ENCODE peak calls at places on chromosomes 6 and 20, in seven cellular contexts. One of them, this sample, is unnamed.
A peak's percentile ranks its signal among the peaks of the same experiment; 100 is the strongest.

GRCh38 chr6:88616380-88616779 is 347.0 kb downstream of the RNGTT start:
- DNase-seq in stimulated activated CD4-positive, alpha-beta T cell treated with anti-CD3 and anti-CD28 coated beads, Interleukin-2, amount 100 ng/mL, for 48 hours: no peak
- DNase-seq in activated naive CD4-positive, alpha-beta T cell treated with anti-CD3 and anti-CD28 coated beads for 36 hours: no peak
- DNase-seq in foreskin fibroblast: no peak
- DNase-seq in A172: no peak
- DNase-seq in left colon: no peak
- DNase-seq in NCI-H1417 treated with DMSO at 0.1 percent for 48 hours: no peak
- DNase-seq in this sample: no peak

GRCh38 chr6:133778414-133778813 is 110.5 kb upstream of the TCF21 start:
- DNase-seq in A172: peak; percentile 30
- DNase-seq in left colon: no peak
- DNase-seq in NCI-H1417 treated with DMSO at 0.1 percent for 48 hours: no peak
- DNase-seq in activated naive CD4-positive, alpha-beta T cell treated with anti-CD3 and anti-CD28 coated beads for 36 hours: no peak
- DNase-seq in stimulated activated CD4-positive, alpha-beta T cell treated with anti-CD3 and anti-CD28 coated beads, Interleukin-2, amount 100 ng/mL, for 48 hours: no peak
- DNase-seq in foreskin fibroblast: peak; percentile 87
- DNase-seq in this sample: no peak

GRCh38 chr6:161660666-161661571 is 387.1 kb upstream of the AGPAT4 start:
- DNase-seq in activated naive CD4-positive, alpha-beta T cell treated with anti-CD3 and anti-CD28 coated beads for 36 hours: no peak
- DNase-seq in A172: no peak
- DNase-seq in foreskin fibroblast: no peak
- DNase-seq in NCI-H1417 treated with DMSO at 0.1 percent for 48 hours: no peak
- DNase-seq in left colon: no peak
- DNase-seq in stimulated activated CD4-positive, alpha-beta T cell treated with anti-CD3 and anti-CD28 coated beads, Interleukin-2, amount 100 ng/mL, for 48 hours: no peak
- DNase-seq in this sample: peak; percentile 11

GRCh38 chr6:138101946-138102731 is 5.1 kb downstream of the PERP start:
- DNase-seq in foreskin fibroblast: no peak
- DNase-seq in A172: no peak
- DNase-seq in stimulated activated CD4-positive, alpha-beta T cell treated with anti-CD3 and anti-CD28 coated beads, Interleukin-2, amount 100 ng/mL, for 48 hours: no peak
- DNase-seq in NCI-H1417 treated with DMSO at 0.1 percent for 48 hours: no peak
- DNase-seq in left colon: no peak
- DNase-seq in activated naive CD4-positive, alpha-beta T cell treated with anti-CD3 and anti-CD28 coated beads for 36 hours: no peak
- DNase-seq in this sample: no peak

GRCh38 chr20:19737025-19737424 is 21.0 kb upstream of the RIN2 start:
- DNase-seq in A172: peak; percentile 28
- DNase-seq in foreskin fibroblast: peak; percentile 63
- DNase-seq in left colon: no peak
- DNase-seq in stimulated activated CD4-positive, alpha-beta T cell treated with anti-CD3 and anti-CD28 coated beads, Interleukin-2, amount 100 ng/mL, for 48 hours: no peak
- DNase-seq in NCI-H1417 treated with DMSO at 0.1 percent for 48 hours: no peak
- DNase-seq in activated naive CD4-positive, alpha-beta T cell treated with anti-CD3 and anti-CD28 coated beads for 36 hours: peak; percentile 42
- DNase-seq in this sample: no peak

GRCh38 chr20:5835234-5835845 is 85.1 kb downstream of the SHLD1 start:
- DNase-seq in A172: peak; percentile 49
- DNase-seq in left colon: no peak
- DNase-seq in stimulated activated CD4-positive, alpha-beta T cell treated with anti-CD3 and anti-CD28 coated beads, Interleukin-2, amount 100 ng/mL, for 48 hours: no peak
- DNase-seq in NCI-H1417 treated with DMSO at 0.1 percent for 48 hours: no peak
- DNase-seq in activated naive CD4-positive, alpha-beta T cell treated with anti-CD3 and anti-CD28 coated beads for 36 hours: peak; percentile 29
- DNase-seq in foreskin fibroblast: peak; percentile 51
- DNase-seq in this sample: peak; percentile 90

GRCh38 chr6:92687278-92687677 is 732.1 kb downstream of the EPHA7 start:
- DNase-seq in stimulated activated CD4-positive, alpha-beta T cell treated with anti-CD3 and anti-CD28 coated beads, Interleukin-2, amount 100 ng/mL, for 48 hours: no peak
- DNase-seq in left colon: no peak
- DNase-seq in foreskin fibroblast: no peak
- DNase-seq in activated naive CD4-positive, alpha-beta T cell treated with anti-CD3 and anti-CD28 coated beads for 36 hours: no peak
- DNase-seq in NCI-H1417 treated with DMSO at 0.1 percent for 48 hours: no peak
- DNase-seq in A172: no peak
- DNase-seq in this sample: no peak

GRCh38 chr20:16560661-16561060 is 12.6 kb downstream of the KIF16B start:
- DNase-seq in NCI-H1417 treated with DMSO at 0.1 percent for 48 hours: no peak
- DNase-seq in A172: no peak
- DNase-seq in stimulated activated CD4-positive, alpha-beta T cell treated with anti-CD3 and anti-CD28 coated beads, Interleukin-2, amount 100 ng/mL, for 48 hours: no peak
- DNase-seq in left colon: no peak
- DNase-seq in foreskin fibroblast: no peak
- DNase-seq in activated naive CD4-positive, alpha-beta T cell treated with anti-CD3 and anti-CD28 coated beads for 36 hours: no peak
- DNase-seq in this sample: no peak

GRCh38 chr20:23200914-23201313 is 114.8 kb upstream of the CD93 start:
- DNase-seq in left colon: peak; percentile 48
- DNase-seq in A172: peak; percentile 29
- DNase-seq in foreskin fibroblast: no peak
- DNase-seq in NCI-H1417 treated with DMSO at 0.1 percent for 48 hours: no peak
- DNase-seq in stimulated activated CD4-positive, alpha-beta T cell treated with anti-CD3 and anti-CD28 coated beads, Interleukin-2, amount 100 ng/mL, for 48 hours: no peak
- DNase-seq in activated naive CD4-positive, alpha-beta T cell treated with anti-CD3 and anti-CD28 coated beads for 36 hours: peak; percentile 11
- DNase-seq in this sample: no peak

GRCh38 chr6:119541132-119541905 is 191.8 kb upstream of the MAN1A1 start:
- DNase-seq in stimulated activated CD4-positive, alpha-beta T cell treated with anti-CD3 and anti-CD28 coated beads, Interleukin-2, amount 100 ng/mL, for 48 hours: no peak
- DNase-seq in NCI-H1417 treated with DMSO at 0.1 percent for 48 hours: no peak
- DNase-seq in left colon: no peak
- DNase-seq in foreskin fibroblast: peak; percentile 96
- DNase-seq in activated naive CD4-positive, alpha-beta T cell treated with anti-CD3 and anti-CD28 coated beads for 36 hours: no peak
- DNase-seq in A172: peak; percentile 90
- DNase-seq in this sample: peak; percentile 64

GRCh38 chr20:25178563-25179438 is 16.7 kb upstream of the ENTPD6 start:
- DNase-seq in A172: peak; percentile 92
- DNase-seq in foreskin fibroblast: peak; percentile 92
- DNase-seq in activated naive CD4-positive, alpha-beta T cell treated with anti-CD3 and anti-CD28 coated beads for 36 hours: peak; percentile 38
- DNase-seq in stimulated activated CD4-positive, alpha-beta T cell treated with anti-CD3 and anti-CD28 coated beads, Interleukin-2, amount 100 ng/mL, for 48 hours: no peak
- DNase-seq in left colon: no peak
- DNase-seq in NCI-H1417 treated with DMSO at 0.1 percent for 48 hours: peak; percentile 5
- DNase-seq in this sample: peak; percentile 95

GRCh38 chr6:25054469-25054868 is 118.7 kb upstream of the RIPOR2 start:
- DNase-seq in foreskin fibroblast: peak; percentile 60
- DNase-seq in stimulated activated CD4-positive, alpha-beta T cell treated with anti-CD3 and anti-CD28 coated beads, Interleukin-2, amount 100 ng/mL, for 48 hours: no peak
- DNase-seq in activated naive CD4-positive, alpha-beta T cell treated with anti-CD3 and anti-CD28 coated beads for 36 hours: no peak
- DNase-seq in NCI-H1417 treated with DMSO at 0.1 percent for 48 hours: no peak
- DNase-seq in left colon: no peak
- DNase-seq in A172: peak; percentile 57
- DNase-seq in this sample: peak; percentile 79

GRCh38 chr6:96089173-96089572 is 73.4 kb downstream of the FUT9 start:
- DNase-seq in NCI-H1417 treated with DMSO at 0.1 percent for 48 hours: no peak
- DNase-seq in stimulated activated CD4-positive, alpha-beta T cell treated with anti-CD3 and anti-CD28 coated beads, Interleukin-2, amount 100 ng/mL, for 48 hours: no peak
- DNase-seq in foreskin fibroblast: no peak
- DNase-seq in activated naive CD4-positive, alpha-beta T cell treated with anti-CD3 and anti-CD28 coated beads for 36 hours: no peak
- DNase-seq in A172: no peak
- DNase-seq in left colon: no peak
- DNase-seq in this sample: no peak

GRCh38 chr6:137704802-137705165 is 162.3 kb upstream of the TNFAIP3 start:
- DNase-seq in foreskin fibroblast: no peak
- DNase-seq in NCI-H1417 treated with DMSO at 0.1 percent for 48 hours: no peak
- DNase-seq in activated naive CD4-positive, alpha-beta T cell treated with anti-CD3 and anti-CD28 coated beads for 36 hours: no peak
- DNase-seq in left colon: no peak
- DNase-seq in stimulated activated CD4-positive, alpha-beta T cell treated with anti-CD3 and anti-CD28 coated beads, Interleukin-2, amount 100 ng/mL, for 48 hours: no peak
- DNase-seq in A172: no peak
- DNase-seq in this sample: no peak

GRCh38 chr6:63926258-63926657 is 290.7 kb downstream of the PHF3 start:
- DNase-seq in NCI-H1417 treated with DMSO at 0.1 percent for 48 hours: no peak
- DNase-seq in A172: no peak
- DNase-seq in left colon: no peak
- DNase-seq in stimulated activated CD4-positive, alpha-beta T cell treated with anti-CD3 and anti-CD28 coated beads, Interleukin-2, amount 100 ng/mL, for 48 hours: no peak
- DNase-seq in foreskin fibroblast: no peak
- DNase-seq in activated naive CD4-positive, alpha-beta T cell treated with anti-CD3 and anti-CD28 coated beads for 36 hours: no peak
- DNase-seq in this sample: no peak

GRCh38 chr6:141212296-141212695 is 920.4 kb upstream of the GJE1 start:
- DNase-seq in foreskin fibroblast: no peak
- DNase-seq in activated naive CD4-positive, alpha-beta T cell treated with anti-CD3 and anti-CD28 coated beads for 36 hours: no peak
- DNase-seq in left colon: no peak
- DNase-seq in A172: peak; percentile 31
- DNase-seq in NCI-H1417 treated with DMSO at 0.1 percent for 48 hours: no peak
- DNase-seq in stimulated activated CD4-positive, alpha-beta T cell treated with anti-CD3 and anti-CD28 coated beads, Interleukin-2, amount 100 ng/mL, for 48 hours: no peak
- DNase-seq in this sample: no peak

GRCh38 chr20:10478205-10478604 is 43.1 kb downstream of the SLX4IP start:
- DNase-seq in stimulated activated CD4-positive, alpha-beta T cell treated with anti-CD3 and anti-CD28 coated beads, Interleukin-2, amount 100 ng/mL, for 48 hours: no peak
- DNase-seq in left colon: no peak
- DNase-seq in NCI-H1417 treated with DMSO at 0.1 percent for 48 hours: no peak
- DNase-seq in foreskin fibroblast: no peak
- DNase-seq in activated naive CD4-positive, alpha-beta T cell treated with anti-CD3 and anti-CD28 coated beads for 36 hours: no peak
- DNase-seq in A172: no peak
- DNase-seq in this sample: no peak

GRCh38 chr20:48723308-48724264 is 104.2 kb downstream of the PREX1 start:
- DNase-seq in NCI-H1417 treated with DMSO at 0.1 percent for 48 hours: no peak
- DNase-seq in foreskin fibroblast: peak; percentile 40
- DNase-seq in left colon: peak; percentile 37
- DNase-seq in stimulated activated CD4-positive, alpha-beta T cell treated with anti-CD3 and anti-CD28 coated beads, Interleukin-2, amount 100 ng/mL, for 48 hours: no peak
- DNase-seq in A172: no peak
- DNase-seq in activated naive CD4-positive, alpha-beta T cell treated with anti-CD3 and anti-CD28 coated beads for 36 hours: no peak
- DNase-seq in this sample: no peak

GRCh38 chr6:98576811-98577210 is 257.6 kb upstream of the POU3F2 start:
- DNase-seq in left colon: no peak
- DNase-seq in foreskin fibroblast: no peak
- DNase-seq in NCI-H1417 treated with DMSO at 0.1 percent for 48 hours: no peak
- DNase-seq in A172: peak; percentile 11
- DNase-seq in activated naive CD4-positive, alpha-beta T cell treated with anti-CD3 and anti-CD28 coated beads for 36 hours: no peak
- DNase-seq in stimulated activated CD4-positive, alpha-beta T cell treated with anti-CD3 and anti-CD28 coated beads, Interleukin-2, amount 100 ng/mL, for 48 hours: no peak
- DNase-seq in this sample: no peak

GRCh38 chr6:14549319-14549770 is 431.8 kb downstream of the CD83 start:
- DNase-seq in left colon: peak; percentile 64
- DNase-seq in activated naive CD4-positive, alpha-beta T cell treated with anti-CD3 and anti-CD28 coated beads for 36 hours: no peak
- DNase-seq in foreskin fibroblast: no peak
- DNase-seq in NCI-H1417 treated with DMSO at 0.1 percent for 48 hours: peak; percentile 73
- DNase-seq in stimulated activated CD4-positive, alpha-beta T cell treated with anti-CD3 and anti-CD28 coated beads, Interleukin-2, amount 100 ng/mL, for 48 hours: no peak
- DNase-seq in A172: no peak
- DNase-seq in this sample: no peak

GRCh38 chr6:170404036-170404435 is 97.5 kb downstream of the FAM120B start:
- DNase-seq in NCI-H1417 treated with DMSO at 0.1 percent for 48 hours: no peak
- DNase-seq in A172: no peak
- DNase-seq in stimulated activated CD4-positive, alpha-beta T cell treated with anti-CD3 and anti-CD28 coated beads, Interleukin-2, amount 100 ng/mL, for 48 hours: no peak
- DNase-seq in foreskin fibroblast: peak; percentile 17
- DNase-seq in left colon: no peak
- DNase-seq in activated naive CD4-positive, alpha-beta T cell treated with anti-CD3 and anti-CD28 coated beads for 36 hours: no peak
- DNase-seq in this sample: no peak

GRCh38 chr6:169160091-169160854 is 93.4 kb downstream of the THBS2 start:
- DNase-seq in foreskin fibroblast: no peak
- DNase-seq in NCI-H1417 treated with DMSO at 0.1 percent for 48 hours: no peak
- DNase-seq in left colon: no peak
- DNase-seq in A172: no peak
- DNase-seq in activated naive CD4-positive, alpha-beta T cell treated with anti-CD3 and anti-CD28 coated beads for 36 hours: no peak
- DNase-seq in stimulated activated CD4-positive, alpha-beta T cell treated with anti-CD3 and anti-CD28 coated beads, Interleukin-2, amount 100 ng/mL, for 48 hours: no peak
- DNase-seq in this sample: no peak

GRCh38 chr6:53119349-53119748 is 29.3 kb downstream of the GCM1 start:
- DNase-seq in foreskin fibroblast: no peak
- DNase-seq in activated naive CD4-positive, alpha-beta T cell treated with anti-CD3 and anti-CD28 coated beads for 36 hours: no peak
- DNase-seq in left colon: no peak
- DNase-seq in stimulated activated CD4-positive, alpha-beta T cell treated with anti-CD3 and anti-CD28 coated beads, Interleukin-2, amount 100 ng/mL, for 48 hours: no peak
- DNase-seq in A172: peak; percentile 13
- DNase-seq in NCI-H1417 treated with DMSO at 0.1 percent for 48 hours: no peak
- DNase-seq in this sample: no peak

GRCh38 chr6:40299666-40300065 is 287.5 kb downstream of the LRFN2 start:
- DNase-seq in A172: no peak
- DNase-seq in foreskin fibroblast: no peak
- DNase-seq in left colon: no peak
- DNase-seq in NCI-H1417 treated with DMSO at 0.1 percent for 48 hours: no peak
- DNase-seq in stimulated activated CD4-positive, alpha-beta T cell treated with anti-CD3 and anti-CD28 coated beads, Interleukin-2, amount 100 ng/mL, for 48 hours: no peak
- DNase-seq in activated naive CD4-positive, alpha-beta T cell treated with anti-CD3 and anti-CD28 coated beads for 36 hours: no peak
- DNase-seq in this sample: no peak

GRCh38 chr6:4394786-4395185 is 259.4 kb upstream of the ECI2 start:
- DNase-seq in activated naive CD4-positive, alpha-beta T cell treated with anti-CD3 and anti-CD28 coated beads for 36 hours: no peak
- DNase-seq in foreskin fibroblast: no peak
- DNase-seq in NCI-H1417 treated with DMSO at 0.1 percent for 48 hours: no peak
- DNase-seq in left colon: no peak
- DNase-seq in stimulated activated CD4-positive, alpha-beta T cell treated with anti-CD3 and anti-CD28 coated beads, Interleukin-2, amount 100 ng/mL, for 48 hours: no peak
- DNase-seq in A172: no peak
- DNase-seq in this sample: no peak

This sample was measured in COLO829.